ENCODE peak calls at places on chromosomes 6 and 20, in nine cellular contexts. Y is left cardiac atrium; Z is T-helper 1 cell; O is GM03348; U is ELF-1; C is activated gamma-delta T cell treated with Interleukin-2 at 50 U/mL for 16 hours; B is caudate nucleus; W is effector CD4-positive, alpha-beta T cell; J is IMR-90. Q is an unnamed sample.

GRCh38 chr6:143034689-143035334 is 25.9 kb upstream of the AIG1 start:
- DNase-seq in Y (no peak), Z (peak), O (no peak), U (no peak), C (no peak), B (no peak), W (no peak), J (no peak), Q (no peak)

GRCh38 chr6:156949376-156949775 is 172.2 kb downstream of the ARID1B start:
- DNase-seq in Y (no peak), Z (no peak), O (peak), U (peak), C (no peak), B (no peak), W (no peak), J (peak), Q (no peak)

GRCh38 chr6:155466546-155466945 is 10.9 kb upstream of the NOX3 start:
- DNase-seq in Y (no peak), Z (no peak), O (no peak), U (no peak), C (no peak), B (no peak), W (no peak), J (no peak), Q (no peak)

GRCh38 chr6:106609699-106610098 is 19.6 kb downstream of the RTN4IP1 start:
- DNase-seq in Y (no peak), Z (peak), O (no peak), U (peak), C (no peak), B (no peak), W (no peak), J (no peak), Q (no peak)

GRCh38 chr6:168589275-168589674 is 148.3 kb downstream of the SMOC2 start:
- DNase-seq in Y (no peak), Z (no peak), O (no peak), U (no peak), C (no peak), B (no peak), W (no peak), J (no peak), Q (no peak)

GRCh38 chr6:84052204-84052882 is 18.8 kb downstream of the MRAP2 start:
- DNase-seq in Y (peak), Z (no peak), O (peak), U (peak), C (no peak), B (no peak), W (no peak), J (peak), Q (peak)

GRCh38 chr6:122871079-122871478 is 82.0 kb downstream of the SMPDL3A start:
- DNase-seq in Y (no peak), Z (no peak), O (no peak), U (no peak), C (no peak), B (no peak), W (no peak), J (no peak), Q (no peak)

GRCh38 chr6:16761469-16762264 is 407 bp upstream of the ATXN1 start:
- DNase-seq in Y (peak), Z (peak), O (peak), U (peak), C (peak), B (peak), W (peak), J (peak), Q (peak)

GRCh38 chr20:38833154-38833856 is 27.8 kb downstream of the PPP1R16B start:
- DNase-seq in Y (no peak), Z (peak), O (no peak), U (peak), C (no peak), B (peak), W (no peak), J (no peak), Q (no peak)

GRCh38 chr20:38130687-38131587 is 34.1 kb downstream of the TGM2 start:
- DNase-seq in Y (peak), Z (no peak), O (no peak), U (no peak), C (no peak), B (no peak), W (no peak), J (no peak), Q (no peak)

GRCh38 chr20:23361651-23362391 is at the start of gene GZF1:
- DNase-seq in Y (peak), Z (peak), O (peak), U (peak), C (peak), B (peak), W (peak), J (peak), Q (peak)